ENCODE peak calls at places on chromosomes 3 and 15, in nine cellular contexts. One of them, this sample, is unnamed.

GRCh38 chr15:61951949-61952348 is 108.3 kb downstream of the VPS13C start:
- DNase-seq in ovary: no peak
- DNase-seq in upper lobe of left lung: no peak
- DNase-seq in endothelial cell of umbilical vein: peak
- DNase-seq in tibial nerve: no peak
- DNase-seq in spleen: no peak
- DNase-seq in adrenal gland: peak
- DNase-seq in suprapubic skin: no peak
- DNase-seq in A549: no peak
- DNase-seq in this sample: no peak

GRCh38 chr3:122255757-122256439 is 69.2 kb upstream of the CSTA start:
- DNase-seq in spleen: no peak
- DNase-seq in endothelial cell of umbilical vein: no peak
- DNase-seq in tibial nerve: no peak
- DNase-seq in ovary: no peak
- DNase-seq in A549: no peak
- DNase-seq in suprapubic skin: no peak
- DNase-seq in upper lobe of left lung: no peak
- DNase-seq in adrenal gland: no peak
- DNase-seq in this sample: no peak

GRCh38 chr3:55609230-55610100 is 122.4 kb upstream of the WNT5A start:
- DNase-seq in ovary: no peak
- DNase-seq in adrenal gland: no peak
- DNase-seq in endothelial cell of umbilical vein: no peak
- DNase-seq in spleen: no peak
- DNase-seq in A549: no peak
- DNase-seq in tibial nerve: no peak
- DNase-seq in suprapubic skin: no peak
- DNase-seq in upper lobe of left lung: no peak
- DNase-seq in this sample: peak

GRCh38 chr3:48476426-48477053 is 27.4 kb downstream of the SHISA5 start:
- DNase-seq in upper lobe of left lung: no peak
- DNase-seq in adrenal gland: no peak
- DNase-seq in suprapubic skin: no peak
- DNase-seq in spleen: peak
- DNase-seq in endothelial cell of umbilical vein: no peak
- DNase-seq in A549: no peak
- DNase-seq in tibial nerve: no peak
- DNase-seq in ovary: no peak
- DNase-seq in this sample: no peak

GRCh38 chr3:127964053-127964452 is 49.0 kb downstream of the KBTBD12 start:
- DNase-seq in adrenal gland: no peak
- DNase-seq in spleen: no peak
- DNase-seq in suprapubic skin: no peak
- DNase-seq in endothelial cell of umbilical vein: no peak
- DNase-seq in upper lobe of left lung: no peak
- DNase-seq in tibial nerve: no peak
- DNase-seq in ovary: no peak
- DNase-seq in A549: no peak
- DNase-seq in this sample: no peak

GRCh38 chr3:79490165-79491028 is 277.4 kb downstream of the ROBO1 start:
- DNase-seq in A549: no peak
- DNase-seq in adrenal gland: peak
- DNase-seq in ovary: peak
- DNase-seq in endothelial cell of umbilical vein: peak
- DNase-seq in suprapubic skin: no peak
- DNase-seq in tibial nerve: no peak
- DNase-seq in upper lobe of left lung: no peak
- DNase-seq in spleen: no peak
- DNase-seq in this sample: no peak

GRCh38 chr3:116102037-116102436 is 343.2 kb downstream of the LSAMP start:
- DNase-seq in upper lobe of left lung: no peak
- DNase-seq in adrenal gland: no peak
- DNase-seq in endothelial cell of umbilical vein: no peak
- DNase-seq in tibial nerve: no peak
- DNase-seq in spleen: no peak
- DNase-seq in A549: no peak
- DNase-seq in suprapubic skin: no peak
- DNase-seq in ovary: no peak
- DNase-seq in this sample: no peak

GRCh38 chr15:29449136-29449535 is 179.5 kb upstream of the NSMCE3 start:
- DNase-seq in endothelial cell of umbilical vein: no peak
- DNase-seq in A549: no peak
- DNase-seq in suprapubic skin: no peak
- DNase-seq in ovary: no peak
- DNase-seq in adrenal gland: no peak
- DNase-seq in spleen: no peak
- DNase-seq in upper lobe of left lung: no peak
- DNase-seq in tibial nerve: no peak
- DNase-seq in this sample: peak

GRCh38 chr3:37279226-37279625 is 104.8 kb upstream of the LRRFIP2 start:
- DNase-seq in ovary: no peak
- DNase-seq in suprapubic skin: no peak
- DNase-seq in A549: no peak
- DNase-seq in tibial nerve: no peak
- DNase-seq in endothelial cell of umbilical vein: no peak
- DNase-seq in spleen: no peak
- DNase-seq in adrenal gland: no peak
- DNase-seq in upper lobe of left lung: no peak
- DNase-seq in this sample: no peak

GRCh38 chr15:62068071-62068786 is 1.5 kb downstream of the C2CD4A start:
- DNase-seq in adrenal gland: peak
- DNase-seq in upper lobe of left lung: peak
- DNase-seq in spleen: peak
- DNase-seq in ovary: peak
- DNase-seq in A549: peak
- DNase-seq in endothelial cell of umbilical vein: peak
- DNase-seq in tibial nerve: no peak
- DNase-seq in suprapubic skin: peak
- DNase-seq in this sample: peak

DNA sequence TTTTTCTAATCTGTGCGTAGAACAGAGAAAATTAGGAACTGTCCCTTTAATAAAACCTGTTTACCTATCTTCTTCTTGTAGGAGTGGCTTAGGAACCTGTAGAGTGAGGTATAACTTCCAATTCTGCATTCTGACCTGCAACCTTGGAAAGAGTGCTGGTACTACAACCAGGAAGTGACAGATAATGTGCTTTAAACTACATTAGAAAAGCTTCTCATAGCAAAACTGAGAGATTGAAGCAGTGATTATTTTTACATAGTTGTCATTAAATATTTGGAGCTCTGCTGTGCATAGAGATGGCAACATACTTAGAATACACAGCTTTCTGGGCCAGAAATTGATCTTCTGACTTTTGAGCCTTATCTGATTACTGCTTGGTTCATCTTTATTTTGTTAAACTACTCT is 50.4 kb upstream of the ZDHHC23 start:
- DNase-seq in adrenal gland: no peak
- DNase-seq in upper lobe of left lung: no peak
- DNase-seq in A549: no peak
- DNase-seq in spleen: no peak
- DNase-seq in endothelial cell of umbilical vein: no peak
- DNase-seq in suprapubic skin: no peak
- DNase-seq in ovary: no peak
- DNase-seq in tibial nerve: no peak
- DNase-seq in this sample: no peak
- TF ChIP-seq POLR2A in adrenal gland: no peak
- TF ChIP-seq POLR2A in upper lobe of left lung: peak
- TF ChIP-seq POLR2A in A549: no peak
- TF ChIP-seq POLR2A in spleen: no peak
- TF ChIP-seq POLR2A in endothelial cell of umbilical vein: no peak
- TF ChIP-seq POLR2A in suprapubic skin: no peak
- TF ChIP-seq POLR2A in ovary: no peak
- TF ChIP-seq POLR2A in tibial nerve: no peak
- TF ChIP-seq POLR2A in this sample: no peak

GRCh38 chr15:99474041-99474906 is 91.5 kb upstream of the MEF2A start:
- DNase-seq in upper lobe of left lung: peak
- DNase-seq in spleen: no peak
- DNase-seq in ovary: no peak
- DNase-seq in suprapubic skin: peak
- DNase-seq in tibial nerve: no peak
- DNase-seq in A549: no peak
- DNase-seq in endothelial cell of umbilical vein: no peak
- DNase-seq in adrenal gland: no peak
- DNase-seq in this sample: no peak

GRCh38 chr15:99477745-99478525 is 87.8 kb upstream of the MEF2A start:
- DNase-seq in upper lobe of left lung: peak
- DNase-seq in endothelial cell of umbilical vein: no peak
- DNase-seq in A549: no peak
- DNase-seq in spleen: no peak
- DNase-seq in ovary: no peak
- DNase-seq in adrenal gland: no peak
- DNase-seq in tibial nerve: no peak
- DNase-seq in suprapubic skin: no peak
- DNase-seq in this sample: peak

GRCh38 chr15:99474981-99475753 is 90.6 kb upstream of the MEF2A start:
- DNase-seq in spleen: no peak
- DNase-seq in adrenal gland: no peak
- DNase-seq in suprapubic skin: no peak
- DNase-seq in A549: no peak
- DNase-seq in endothelial cell of umbilical vein: no peak
- DNase-seq in upper lobe of left lung: peak
- DNase-seq in ovary: no peak
- DNase-seq in tibial nerve: no peak
- DNase-seq in this sample: no peak

GRCh38 chr15:99475754-99476412 is 89.9 kb upstream of the MEF2A start:
- DNase-seq in upper lobe of left lung: no peak
- DNase-seq in adrenal gland: no peak
- DNase-seq in tibial nerve: no peak
- DNase-seq in spleen: no peak
- DNase-seq in A549: no peak
- DNase-seq in suprapubic skin: no peak
- DNase-seq in endothelial cell of umbilical vein: no peak
- DNase-seq in ovary: no peak
- DNase-seq in this sample: no peak

GRCh38 chr15:99476413-99477222 is 89.2 kb upstream of the MEF2A start:
- DNase-seq in A549: peak
- DNase-seq in endothelial cell of umbilical vein: peak
- DNase-seq in adrenal gland: no peak
- DNase-seq in upper lobe of left lung: peak
- DNase-seq in spleen: peak
- DNase-seq in suprapubic skin: peak
- DNase-seq in tibial nerve: no peak
- DNase-seq in ovary: no peak
- DNase-seq in this sample: peak
- H3K4me3 ChIP-seq in A549: peak
- H3K4me3 ChIP-seq in endothelial cell of umbilical vein: no peak
- H3K4me3 ChIP-seq in adrenal gland: no peak
- H3K4me3 ChIP-seq in upper lobe of left lung: no peak
- H3K4me3 ChIP-seq in spleen: no peak
- H3K4me3 ChIP-seq in suprapubic skin: no peak
- H3K4me3 ChIP-seq in tibial nerve: no peak
- H3K4me3 ChIP-seq in ovary: no peak
- H3K4me3 ChIP-seq in this sample: peak

GRCh38 chr3:149403443-149403842 is 26.0 kb upstream of the TM4SF1 start:
- DNase-seq in ovary: no peak
- DNase-seq in upper lobe of left lung: no peak
- DNase-seq in A549: no peak
- DNase-seq in tibial nerve: no peak
- DNase-seq in spleen: no peak
- DNase-seq in endothelial cell of umbilical vein: no peak
- DNase-seq in suprapubic skin: no peak
- DNase-seq in adrenal gland: no peak
- DNase-seq in this sample: no peak

GRCh38 chr3:149400645-149401044 is 23.2 kb upstream of the TM4SF1 start:
- DNase-seq in A549: no peak
- DNase-seq in suprapubic skin: no peak
- DNase-seq in tibial nerve: no peak
- DNase-seq in upper lobe of left lung: no peak
- DNase-seq in spleen: no peak
- DNase-seq in endothelial cell of umbilical vein: no peak
- DNase-seq in ovary: no peak
- DNase-seq in adrenal gland: no peak
- DNase-seq in this sample: no peak

GRCh38 chr3:149402481-149402880 is 25.0 kb upstream of the TM4SF1 start:
- DNase-seq in suprapubic skin: no peak
- DNase-seq in adrenal gland: no peak
- DNase-seq in upper lobe of left lung: no peak
- DNase-seq in A549: no peak
- DNase-seq in spleen: no peak
- DNase-seq in tibial nerve: no peak
- DNase-seq in endothelial cell of umbilical vein: peak
- DNase-seq in ovary: no peak
- DNase-seq in this sample: no peak

GRCh38 chr3:149401926-149402310 is 24.5 kb upstream of the TM4SF1 start:
- DNase-seq in suprapubic skin: no peak
- DNase-seq in adrenal gland: no peak
- DNase-seq in upper lobe of left lung: no peak
- DNase-seq in spleen: no peak
- DNase-seq in A549: no peak
- DNase-seq in tibial nerve: no peak
- DNase-seq in ovary: no peak
- DNase-seq in endothelial cell of umbilical vein: peak
- DNase-seq in this sample: no peak

GRCh38 chr3:149401215-149401925 is 23.9 kb upstream of the TM4SF1 start:
- DNase-seq in ovary: no peak
- DNase-seq in upper lobe of left lung: no peak
- DNase-seq in suprapubic skin: no peak
- DNase-seq in tibial nerve: no peak
- DNase-seq in spleen: no peak
- DNase-seq in A549: no peak
- DNase-seq in endothelial cell of umbilical vein: peak
- DNase-seq in adrenal gland: no peak
- DNase-seq in this sample: no peak
- TF ChIP-seq POLR2A in ovary: no peak
- TF ChIP-seq POLR2A in upper lobe of left lung: no peak
- TF ChIP-seq POLR2A in suprapubic skin: no peak
- TF ChIP-seq POLR2A in tibial nerve: no peak
- TF ChIP-seq POLR2A in spleen: no peak
- TF ChIP-seq POLR2A in A549: no peak
- TF ChIP-seq POLR2A in endothelial cell of umbilical vein: no peak
- TF ChIP-seq POLR2A in adrenal gland: no peak
- TF ChIP-seq POLR2A in this sample: no peak

GRCh38 chr15:90203922-90204321 is 2.8 kb downstream of the SEMA4B start:
- DNase-seq in upper lobe of left lung: no peak
- DNase-seq in spleen: peak
- DNase-seq in ovary: no peak
- DNase-seq in endothelial cell of umbilical vein: no peak
- DNase-seq in adrenal gland: no peak
- DNase-seq in tibial nerve: no peak
- DNase-seq in A549: no peak
- DNase-seq in suprapubic skin: no peak
- DNase-seq in this sample: peak

GRCh38 chr15:90202929-90203328 is 1.8 kb downstream of the SEMA4B start:
- DNase-seq in A549: no peak
- DNase-seq in ovary: no peak
- DNase-seq in upper lobe of left lung: no peak
- DNase-seq in adrenal gland: no peak
- DNase-seq in spleen: no peak
- DNase-seq in suprapubic skin: no peak
- DNase-seq in endothelial cell of umbilical vein: no peak
- DNase-seq in tibial nerve: no peak
- DNase-seq in this sample: no peak

GRCh38 chr15:90205050-90205848 is 4.1 kb downstream of the SEMA4B start:
- DNase-seq in A549: no peak
- DNase-seq in tibial nerve: no peak
- DNase-seq in endothelial cell of umbilical vein: no peak
- DNase-seq in upper lobe of left lung: no peak
- DNase-seq in spleen: peak
- DNase-seq in suprapubic skin: no peak
- DNase-seq in ovary: no peak
- DNase-seq in adrenal gland: no peak
- DNase-seq in this sample: no peak

GRCh38 chr15:90201944-90202375 is 830 bp downstream of the SEMA4B start:
- DNase-seq in tibial nerve: no peak
- DNase-seq in A549: no peak
- DNase-seq in spleen: peak
- DNase-seq in upper lobe of left lung: peak
- DNase-seq in endothelial cell of umbilical vein: no peak
- DNase-seq in ovary: no peak
- DNase-seq in adrenal gland: no peak
- DNase-seq in suprapubic skin: no peak
- DNase-seq in this sample: no peak

GRCh38 chr15:90203473-90203872 is 2.3 kb downstream of the SEMA4B start:
- DNase-seq in spleen: peak
- DNase-seq in endothelial cell of umbilical vein: no peak
- DNase-seq in tibial nerve: no peak
- DNase-seq in suprapubic skin: no peak
- DNase-seq in ovary: no peak
- DNase-seq in upper lobe of left lung: no peak
- DNase-seq in adrenal gland: no peak
- DNase-seq in A549: no peak
- DNase-seq in this sample: no peak
- H3K4me3 ChIP-seq in spleen: no peak
- H3K4me3 ChIP-seq in endothelial cell of umbilical vein: no peak
- H3K4me3 ChIP-seq in tibial nerve: peak
- H3K4me3 ChIP-seq in suprapubic skin: no peak
- H3K4me3 ChIP-seq in ovary: no peak
- H3K4me3 ChIP-seq in upper lobe of left lung: no peak
- H3K4me3 ChIP-seq in adrenal gland: no peak
- H3K4me3 ChIP-seq in A549: no peak
- H3K4me3 ChIP-seq in this sample: no peak

This sample was measured in NB4.